ENCODE peak calls at places on chromosomes 6 and 20, in four cellular contexts. S is transverse colon, M is foreskin fibroblast, P is NB4. F is an unnamed sample.
A peak's percentile ranks its signal among the peaks of the same experiment; 100 is the strongest.

GRCh38 chr20:54284928-54285704 is 77.2 kb downstream of the PFDN4 start:
- DNase-seq in S (no peak), P (no peak), M (no peak), F (no peak)

GRCh38 chr6:43916924-43917877 is 147.2 kb downstream of the VEGFA start:
- DNase-seq in S (peak; percentile 82), P (peak; percentile 82), M (peak; percentile 65), F (no peak)

GRCh38 chr6:125986956-125987617 is 747 bp downstream of the TRMT11 start:
- DNase-seq in S (no peak), M (peak; percentile 7), P (peak; percentile 51), F (peak; percentile 61)

GRCh38 chr6:133609404-133610270 is 279.3 kb upstream of the TCF21 start:
- DNase-seq in M (peak; percentile 100), S (no peak), P (no peak), F (no peak)

GRCh38 chr6:107576852-107577251 is 86.9 kb downstream of the SOBP start:
- DNase-seq in P (no peak), M (peak; percentile 52), S (no peak), F (no peak)

GRCh38 chr6:3139090-3139903 is 18.0 kb downstream of the TUBB2A start:
- DNase-seq in S (peak; percentile 79), M (peak; percentile 85), P (peak; percentile 70), F (no peak)

GRCh38 chr6:111871725-111872520 is 1.3 kb downstream of the FYN start:
- DNase-seq in S (peak; percentile 8), P (no peak), M (peak; percentile 24), F (peak; percentile 19)

GRCh38 chr6:166782541-166782940 is 155.5 kb upstream of the RPS6KA2 start:
- DNase-seq in M (no peak), P (no peak), S (no peak), F (no peak)

GRCh38 chr20:5113615-5113986 is 6.2 kb downstream of the PCNA start:
- DNase-seq in M (no peak), S (no peak), P (no peak), F (no peak)

GRCh38 chr6:108921547-108922331 is 73.5 kb downstream of the ARMC2 start:
- DNase-seq in S (no peak), M (no peak), P (peak; percentile 64), F (peak; percentile 9)

GRCh38 chr6:52720301-52720700 is 43.0 kb downstream of the GSTA2 start:
- DNase-seq in S (no peak), M (no peak), P (no peak), F (no peak)

GRCh38 chr6:97215157-97215769 is 67.8 kb downstream of the MMS22L start:
- DNase-seq in P (peak; percentile 48), M (peak; percentile 50), S (peak; percentile 10), F (peak; percentile 15)

GRCh38 chr6:143536866-143537691 is 25.6 kb upstream of the FUCA2 start:
- DNase-seq in S (peak; percentile 81), M (peak; percentile 56), P (peak; percentile 91), F (peak; percentile 70)

GRCh38 chr20:64106435-64106961 is 867 bp downstream of the NPBWR2 start:
- DNase-seq in S (peak; percentile 2), P (no peak), M (no peak), F (no peak)

GRCh38 chr6:61592238-61592637 is 693.8 kb downstream of the KHDRBS2 start:
- DNase-seq in S (no peak), P (no peak), M (no peak), F (no peak)

GRCh38 chr6:31615748-31616147 is 714 bp downstream of the AIF1 start:
- DNase-seq in P (peak; percentile 98), M (no peak), S (no peak), F (no peak)
- H3K4me3 ChIP-seq in P (peak overlapping the region; percentile 87), M (no peak overlapping the region), S (peak overlapping the region; percentile 29), F (no peak overlapping the region)

DNA sequence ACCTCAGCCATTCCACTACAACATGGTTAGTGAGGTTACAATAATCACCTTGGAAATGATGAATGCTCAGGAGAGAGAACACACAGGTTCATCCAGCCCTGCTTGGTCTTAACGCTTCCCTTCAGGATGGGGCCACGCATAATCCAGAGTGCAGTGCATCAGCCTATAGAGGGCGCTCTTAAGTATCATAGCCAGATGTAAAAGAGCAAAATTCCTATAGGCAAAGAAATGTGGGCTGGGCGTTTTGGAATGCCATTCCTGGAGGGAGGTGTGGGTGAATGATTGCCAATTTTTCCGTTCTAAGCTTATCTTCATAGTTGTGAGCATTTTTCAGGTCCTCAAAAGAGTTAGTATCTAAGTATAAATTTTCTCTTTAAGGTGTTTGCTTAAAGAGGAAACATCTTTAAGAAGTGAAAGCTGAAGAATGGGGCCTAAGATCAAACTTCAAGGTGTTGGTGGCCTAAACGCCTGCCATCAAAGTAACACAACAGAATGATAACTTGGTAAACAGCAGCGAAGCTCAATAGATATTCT is 1.8 kb downstream of the RIPOR2 start:
- DNase-seq in M (no peak), P (peak; percentile 54), S (peak; percentile 33), F (peak; percentile 74)
- TF ChIP-seq CTCF in M (peak; percentile 23), P (peak; percentile 84), S (peak; percentile 50), F (peak; percentile 81)

GRCh38 chr20:364905-365794 is 15.4 kb upstream of the TRIB3 start:
- DNase-seq in P (peak; percentile 60), M (no peak), S (no peak), F (no peak)

GRCh38 chr20:362271-363254 is 15.7 kb downstream of the NRSN2 start:
- DNase-seq in M (peak; percentile 78), P (peak; percentile 78), S (peak; percentile 77), F (peak; percentile 68)

GRCh38 chr20:358891-359555 is 12.1 kb downstream of the NRSN2 start:
- DNase-seq in S (no peak), M (no peak), P (no peak), F (no peak)

GRCh38 chr20:363319-364078 is 16.6 kb downstream of the NRSN2 start:
- DNase-seq in M (peak; percentile 14), S (no peak), P (peak; percentile 41), F (no peak)

GRCh38 chr20:361562-361961 is 14.7 kb downstream of the NRSN2 start:
- DNase-seq in S (no peak), P (no peak), M (no peak), F (peak; percentile 61)
- H3K4me3 ChIP-seq in S (no peak overlapping the region), P (no peak overlapping the region), M (no peak overlapping the region), F (no peak overlapping the region)

GRCh38 chr20:48706116-48706656 is 121.6 kb downstream of the PREX1 start:
- DNase-seq in P (no peak), S (no peak), M (peak; percentile 35), F (no peak)

GRCh38 chr20:48708630-48709029 is 119.2 kb downstream of the PREX1 start:
- DNase-seq in S (no peak), M (no peak), P (no peak), F (no peak)

GRCh38 chr20:48708116-48708515 is 119.7 kb downstream of the PREX1 start:
- DNase-seq in M (no peak), P (no peak), S (no peak), F (no peak)

GRCh38 chr20:48705208-48706115 is 122.3 kb downstream of the PREX1 start:
- DNase-seq in P (no peak), S (no peak), M (no peak), F (no peak)

DNA sequence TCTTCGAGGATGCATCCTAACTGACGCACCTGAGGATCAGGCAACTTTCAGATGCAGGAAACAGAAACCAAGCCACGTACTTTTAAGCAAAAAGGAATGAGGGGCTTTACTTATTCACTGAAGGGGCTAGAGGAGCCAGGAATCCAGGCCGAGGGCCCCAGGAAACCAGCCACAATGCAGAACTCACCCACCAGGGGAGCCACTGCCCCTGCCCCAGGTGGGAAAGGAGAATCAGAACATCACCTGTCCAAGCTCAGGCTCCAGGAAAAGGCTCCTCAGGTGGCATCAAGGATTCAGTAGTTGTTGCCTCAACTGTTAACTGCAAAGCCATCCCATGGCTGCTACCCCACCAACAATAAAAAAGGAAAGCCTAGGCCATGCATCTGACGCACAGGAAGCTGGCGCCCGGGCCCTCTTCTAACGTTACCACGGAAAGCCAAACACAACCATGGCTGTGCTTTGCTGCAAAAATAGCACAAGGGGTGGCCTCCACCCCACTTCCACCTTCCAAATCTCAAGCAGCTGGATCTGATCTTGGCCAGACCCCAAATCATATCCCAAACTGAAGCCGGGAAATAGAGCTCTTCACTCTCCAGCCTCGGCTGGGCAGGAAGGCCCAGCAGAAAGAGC is 121.0 kb downstream of the PREX1 start:
- DNase-seq in M (no peak), P (no peak), S (no peak), F (no peak)
- TF ChIP-seq CTCF in M (no peak), P (no peak), S (no peak), F (no peak)

DNA sequence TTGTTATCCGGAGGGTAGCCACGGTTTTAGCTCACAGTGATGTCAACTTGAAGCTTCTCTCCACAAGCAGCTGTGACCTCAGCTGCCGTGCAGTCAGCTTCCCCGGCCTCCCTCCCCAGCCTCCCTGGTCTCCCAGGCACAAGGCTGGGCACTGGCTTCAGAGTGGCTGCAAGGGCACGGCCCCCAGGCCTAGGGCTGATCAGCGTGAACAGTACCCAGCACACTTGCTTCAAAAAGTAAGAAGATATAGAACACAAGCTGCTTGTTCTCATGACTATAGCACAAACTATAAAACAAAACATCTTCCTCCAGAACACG is 199.2 kb upstream of the THBS2 start:
- DNase-seq in P (no peak), S (no peak), M (no peak), F (no peak)
- H3K4me3 ChIP-seq in P (no peak overlapping the region), S (no peak overlapping the region), M (peak overlapping the region; percentile 6), F (no peak overlapping the region)

DNA sequence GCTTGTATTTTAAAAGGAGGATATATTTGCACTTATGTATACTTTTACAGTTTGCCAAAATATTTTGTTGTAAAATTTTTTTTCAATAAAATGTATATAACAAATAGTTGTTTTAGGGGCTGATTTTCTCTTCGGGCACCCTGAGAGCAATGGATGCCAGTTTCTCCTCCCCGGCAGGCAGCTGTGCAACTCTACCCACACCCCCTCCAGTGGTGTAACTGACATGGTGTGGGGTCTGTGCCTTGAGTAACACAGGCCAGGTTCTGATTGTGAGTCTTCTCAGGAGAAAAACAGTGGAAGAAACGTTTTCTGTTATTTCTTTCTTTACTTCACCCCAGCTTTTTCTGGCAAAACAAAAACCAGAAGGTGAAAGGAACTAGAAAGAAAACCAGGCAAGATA is 6.1 kb downstream of the FOXF2 start:
- DNase-seq in S (no peak), P (no peak), M (no peak), F (no peak)
- TF ChIP-seq CTCF in S (no peak), P (no peak), M (no peak), F (no peak)

GRCh38 chr20:22509090-22509938 is 75.1 kb downstream of the FOXA2 start:
- DNase-seq in M (no peak), S (no peak), P (no peak), F (no peak)

GRCh38 chr20:22508426-22508825 is 75.9 kb downstream of the FOXA2 start:
- DNase-seq in S (no peak), M (no peak), P (no peak), F (no peak)

GRCh38 chr20:22504829-22505377 is 79.5 kb downstream of the FOXA2 start:
- DNase-seq in M (no peak), S (no peak), P (no peak), F (no peak)

GRCh38 chr20:22507240-22507961 is 77.0 kb downstream of the FOXA2 start:
- DNase-seq in M (no peak), S (no peak), P (no peak), F (peak; percentile 30)

DNA sequence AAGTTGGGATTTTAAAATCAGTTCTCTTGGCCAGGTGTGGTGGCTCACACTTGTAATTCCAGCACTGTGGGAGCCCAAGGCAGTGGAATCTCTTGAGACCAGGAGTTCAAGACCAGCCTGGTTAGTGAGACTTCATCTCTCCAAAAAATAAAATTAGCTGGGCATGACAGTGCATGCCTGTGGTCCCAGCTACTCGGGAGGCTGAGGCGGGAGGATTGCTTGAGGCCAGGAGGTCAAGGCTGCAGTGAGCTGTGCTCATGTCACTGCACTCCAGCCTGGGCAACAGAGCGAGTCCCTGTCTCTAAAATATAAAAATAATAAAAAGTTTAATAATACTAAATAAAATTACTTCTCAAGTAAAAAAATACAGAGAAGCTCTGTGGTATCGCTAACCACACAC is 77.5 kb downstream of the FOXA2 start:
- DNase-seq in M (no peak), S (no peak), P (no peak), F (no peak)
- H3K4me3 ChIP-seq in M (no peak overlapping the region), S (no peak overlapping the region), P (no peak overlapping the region), F (no peak overlapping the region)

F was measured in GM12865.